ENCODE peak calls at places on chromosome 10, in ten cellular contexts. Q is stimulated activated CD4-positive, alpha-beta T cell treated with anti-CD3 and anti-CD28 coated beads, Interleukin-2, amount 100 ng/mL, for 48 hours; P is fibroblast of mammary gland; F is activated CD8-positive, alpha-beta T cell treated with anti-CD3 and anti-CD28 coated beads, Interleukin-2, amount 10 ng/mL, durations not matched to agents 7 days and 5 days; N is NCI-H82; E is mesothelial cell of epicardium; X is neural crest cell; B is Panc1; K is epithelial cell of esophagus; S is aorta. R is an unnamed sample.
A peak's percentile ranks its signal among the peaks of the same experiment; 100 is the strongest.

GRCh38 chr10:17981766-17982380 is 30.2 kb downstream of the SLC39A12 start:
- DNase-seq in Q (no peak), P (peak; percentile 91), F (no peak), N (no peak), E (no peak), X (no peak), B (no peak), K (peak; percentile 81), S (no peak), R (peak; percentile 94)

GRCh38 chr10:24723386-24723787 is 300 bp downstream of the ARHGAP21 start:
- DNase-seq in Q (peak; percentile 4), P (no peak), F (peak; percentile 39), N (no peak), E (peak; percentile 63), X (no peak), B (no peak), K (no peak), S (peak; percentile 62), R (peak; percentile 53)

GRCh38 chr10:93701903-93702277 is 502 bp downstream of the FRA10AC1 start:
- DNase-seq in Q (no peak), P (peak; percentile 56), F (no peak), N (peak; percentile 43), E (no peak), X (no peak), B (no peak), K (peak; percentile 57), S (no peak), R (peak; percentile 61)

GRCh38 chr10:34985823-34986222 is 104.3 kb downstream of the CUL2 start:
- DNase-seq in Q (no peak), P (peak; percentile 22), F (no peak), N (peak; percentile 19), E (no peak), X (no peak), B (no peak), K (peak; percentile 58), S (no peak), R (peak; percentile 54)

GRCh38 chr10:131961047-131961776 is 20.5 kb downstream of the BNIP3 start:
- DNase-seq in Q (no peak), P (no peak), F (no peak), N (no peak), E (no peak), X (no peak), B (no peak), K (no peak), S (no peak), R (no peak)

GRCh38 chr10:116274141-116274861 is 1.3 kb upstream of the GFRA1 start:
- DNase-seq in Q (no peak), P (no peak), F (no peak), N (peak; percentile 96), E (peak; percentile 52), X (peak; percentile 40), B (no peak), K (no peak), S (no peak), R (peak; percentile 50)

GRCh38 chr10:2885276-2885955 is 181.9 kb upstream of the PFKP start:
- DNase-seq in Q (no peak), P (no peak), F (no peak), N (no peak), E (no peak), X (no peak), B (no peak), K (no peak), S (no peak), R (no peak)

GRCh38 chr10:773562-774161 is 84.2 kb upstream of the DIP2C start:
- DNase-seq in Q (no peak), P (no peak), F (no peak), N (no peak), E (no peak), X (no peak), B (no peak), K (no peak), S (no peak), R (no peak)

GRCh38 chr10:27646194-27646593 is 99.4 kb downstream of the MKX start:
- DNase-seq in Q (no peak), P (peak; percentile 74), F (no peak), N (no peak), E (no peak), X (no peak), B (no peak), K (peak; percentile 39), S (no peak), R (peak; percentile 24)

GRCh38 chr10:36880898-36881297 is 244.5 kb upstream of the ANKRD30A start:
- DNase-seq in Q (no peak), P (peak; percentile 46), F (no peak), N (peak; percentile 55), E (no peak), X (no peak), B (no peak), K (peak; percentile 53), S (no peak), R (peak; percentile 44)

GRCh38 chr10:97708976-97709745 is 4.4 kb upstream of the MARVELD1 start:
- DNase-seq in Q (peak; percentile 32), P (peak; percentile 77), F (peak; percentile 53), N (peak; percentile 63), E (peak; percentile 65), X (peak; percentile 62), B (no peak), K (peak; percentile 75), S (peak; percentile 89), R (peak; percentile 74)

GRCh38 chr10:17229016-17229716 is 1.1 kb downstream of the VIM start:
- DNase-seq in Q (peak; percentile 46), P (peak; percentile 89), F (peak; percentile 87), N (peak; percentile 7), E (peak; percentile 77), X (peak; percentile 84), B (no peak), K (peak; percentile 58), S (peak; percentile 96), R (peak; percentile 93)

GRCh38 chr10:26448706-26449435 is 10.7 kb downstream of the APBB1IP start:
- DNase-seq in Q (no peak), P (no peak), F (peak; percentile 92), N (no peak), E (no peak), X (no peak), B (no peak), K (no peak), S (no peak), R (no peak)

GRCh38 chr10:15744217-15744865 is 24.6 kb upstream of the ITGA8 start:
- DNase-seq in Q (peak; percentile 20), P (peak; percentile 73), F (peak; percentile 64), N (peak; percentile 75), E (no peak), X (peak; percentile 54), B (peak; percentile 13), K (peak; percentile 66), S (peak; percentile 56), R (peak; percentile 75)

GRCh38 chr10:124000792-124001201 is 92.6 kb downstream of the CHST15 start:
- DNase-seq in Q (no peak), P (peak; percentile 83), F (no peak), N (no peak), E (no peak), X (no peak), B (no peak), K (peak; percentile 77), S (no peak), R (peak; percentile 57)

GRCh38 chr10:58457761-58458616 is 54.7 kb upstream of the BICC1 start:
- DNase-seq in Q (no peak), P (peak; percentile 98), F (no peak), N (no peak), E (no peak), X (no peak), B (no peak), K (peak; percentile 42), S (peak; percentile 62), R (peak; percentile 25)

GRCh38 chr10:73096041-73096451 is 620 bp downstream of the P4HA1 start:
- DNase-seq in Q (peak; percentile 61), P (peak; percentile 64), F (peak; percentile 82), N (peak; percentile 71), E (peak; percentile 75), X (peak; percentile 43), B (no peak), K (peak; percentile 78), S (peak; percentile 83), R (peak; percentile 87)

GRCh38 chr10:99656199-99657064 is 2.9 kb upstream of the ENTPD7 start:
- DNase-seq in Q (no peak), P (no peak), F (no peak), N (no peak), E (no peak), X (no peak), B (no peak), K (peak; percentile 93), S (no peak), R (no peak)

GRCh38 chr10:12067336-12067735 is 1.4 kb upstream of the DHTKD1 start:
- DNase-seq in Q (no peak), P (peak; percentile 86), F (no peak), N (no peak), E (no peak), X (no peak), B (no peak), K (peak; percentile 85), S (no peak), R (peak; percentile 96)

GRCh38 chr10:117755615-117756014 is 213.1 kb downstream of the EMX2 start:
- DNase-seq in Q (no peak), P (no peak), F (no peak), N (no peak), E (no peak), X (no peak), B (no peak), K (no peak), S (no peak), R (no peak)

GRCh38 chr10:80659284-80659683 is 121.6 kb downstream of the SH2D4B start:
- DNase-seq in Q (no peak), P (no peak), F (no peak), N (no peak), E (no peak), X (no peak), B (no peak), K (no peak), S (no peak), R (no peak)

GRCh38 chr10:56319386-56319785 is 41.7 kb downstream of the ZWINT start:
- DNase-seq in Q (no peak), P (no peak), F (no peak), N (no peak), E (no peak), X (no peak), B (no peak), K (peak; percentile 87), S (no peak), R (peak; percentile 20)

GRCh38 chr10:76017026-76017732 is 585.8 kb downstream of the LRMDA start:
- DNase-seq in Q (no peak), P (no peak), F (no peak), N (no peak), E (no peak), X (no peak), B (no peak), K (peak; percentile 6), S (no peak), R (no peak)

GRCh38 chr10:59907537-59907917 is 1.2 kb upstream of the CCDC6 start:
- DNase-seq in Q (no peak), P (no peak), F (no peak), N (peak; percentile 14), E (no peak), X (no peak), B (no peak), K (no peak), S (no peak), R (no peak)

GRCh38 chr10:91743460-91743859 is 54.8 kb upstream of the TNKS2 start:
- DNase-seq in Q (no peak), P (no peak), F (no peak), N (no peak), E (no peak), X (no peak), B (no peak), K (peak; percentile 10), S (no peak), R (no peak)

GRCh38 chr10:124197301-124198148 is 104.1 kb upstream of the CHST15 start:
- DNase-seq in Q (no peak), P (no peak), F (no peak), N (no peak), E (no peak), X (no peak), B (no peak), K (no peak), S (peak; percentile 61), R (no peak)

GRCh38 chr10:88999629-89000028 is 9.0 kb downstream of the FAS start:
- DNase-seq in Q (no peak), P (peak; percentile 72), F (no peak), N (no peak), E (no peak), X (no peak), B (no peak), K (peak; percentile 15), S (no peak), R (no peak)

GRCh38 chr10:90199098-90199497 is 497.7 kb downstream of the KIF20B start:
- DNase-seq in Q (no peak), P (no peak), F (no peak), N (no peak), E (no peak), X (no peak), B (no peak), K (no peak), S (no peak), R (no peak)